ENCODE peak calls at places on chromosomes 2 and 18, in six cellular contexts. C is Panc1; K is CD4-positive, alpha-beta T cell; L is AG04449; H is cardiac muscle cell; M is hepatocyte. E is an unnamed sample.

GRCh38 chr18:9914584-9915290 is 921 bp downstream of the VAPA start:
- DNase-seq in K (peak), H (peak), L (peak), C (no peak), M (peak), E (peak)

GRCh38 chr2:231364961-231365810 is 30.3 kb upstream of the B3GNT7 start:
- DNase-seq in M (peak), H (peak), L (peak), K (no peak), C (peak), E (peak)

GRCh38 chr2:114231921-114232320 is 210.5 kb upstream of the DPP10 start:
- DNase-seq in K (no peak), H (no peak), L (no peak), M (no peak), C (no peak), E (no peak)

GRCh38 chr2:230870544-230871360 is 6.0 kb downstream of the ITM2C start:
- DNase-seq in K (no peak), L (no peak), H (no peak), C (no peak), M (peak), E (no peak)

GRCh38 chr2:192194065-192194865 is 468 bp downstream of the TMEFF2 start:
- DNase-seq in K (no peak), L (no peak), C (no peak), H (peak), M (peak), E (peak)

GRCh38 chr2:174630097-174630496 is 32.5 kb upstream of the WIPF1 start:
- DNase-seq in K (no peak), L (no peak), H (no peak), M (no peak), C (no peak), E (no peak)

GRCh38 chr18:7232218-7232617 is 1.3 kb downstream of the LRRC30 start:
- DNase-seq in K (no peak), H (no peak), L (no peak), C (no peak), M (no peak), E (no peak)

GRCh38 chr2:45897836-45898235 is 246.4 kb downstream of the PRKCE start:
- DNase-seq in H (no peak), C (no peak), K (no peak), L (no peak), M (no peak), E (no peak)

GRCh38 chr2:239693330-239693729 is 292.5 kb upstream of the HDAC4 start:
- DNase-seq in L (no peak), K (no peak), M (no peak), H (no peak), C (no peak), E (no peak)

GRCh38 chr2:112880696-112881095 is 30.3 kb upstream of the IL37 start:
- DNase-seq in H (peak), M (no peak), C (no peak), K (no peak), L (no peak), E (no peak)

GRCh38 chr18:12053312-12053711 is 40.3 kb upstream of the ANKRD62 start:
- DNase-seq in L (no peak), C (no peak), K (no peak), M (no peak), H (no peak), E (no peak)

GRCh38 chr2:191150451-191151314 is at the start of gene STAT4:
- DNase-seq in M (peak), K (peak), C (no peak), H (peak), L (no peak), E (peak)

GRCh38 chr2:29014331-29014730 is 33.2 kb downstream of the TOGARAM2 start:
- DNase-seq in H (no peak), K (no peak), L (no peak), M (no peak), C (no peak), E (no peak)

GRCh38 chr2:73859721-73860586 is 31.2 kb downstream of the STAMBP start:
- DNase-seq in L (peak), K (no peak), C (peak), M (peak), H (peak), E (peak)

GRCh38 chr2:128347701-128348504 is 29.2 kb upstream of the HS6ST1 start:
- DNase-seq in C (no peak), M (peak), L (no peak), H (peak), K (no peak), E (no peak)

GRCh38 chr2:75574106-75574505 is 13.4 kb upstream of the EVA1A start:
- DNase-seq in L (no peak), K (no peak), M (no peak), H (no peak), C (no peak), E (no peak)

GRCh38 chr18:5879479-5879882 is 15.8 kb downstream of the TMEM200C start:
- DNase-seq in K (no peak), H (peak), L (peak), C (no peak), M (peak), E (no peak)

GRCh38 chr2:136057023-136057801 is 60.7 kb downstream of the CXCR4 start:
- DNase-seq in M (no peak), K (no peak), C (no peak), L (no peak), H (no peak), E (no peak)

GRCh38 chr2:30683240-30683956 is 123.8 kb downstream of the CAPN13 start:
- DNase-seq in C (no peak), L (no peak), H (no peak), M (no peak), K (no peak), E (no peak)

GRCh38 chr2:216082805-216083204 is 1.1 kb downstream of the TMEM169 start:
- DNase-seq in L (no peak), H (peak), K (no peak), M (no peak), C (no peak), E (peak)

GRCh38 chr2:169038338-169038757 is 7.2 kb upstream of the ABCB11 start:
- DNase-seq in K (no peak), C (no peak), H (peak), M (no peak), L (no peak), E (peak)

GRCh38 chr2:133241231-133241575 is 327.1 kb downstream of the NCKAP5 start:
- DNase-seq in M (no peak), C (no peak), K (no peak), L (peak), H (no peak), E (no peak)

GRCh38 chr2:230758566-230759480 is 46.2 kb downstream of the CAB39 start:
- DNase-seq in L (peak), K (no peak), H (peak), M (no peak), C (no peak), E (no peak)

GRCh38 chr2:31523871-31524492 is 56.8 kb downstream of the SRD5A2 start:
- DNase-seq in L (no peak), M (peak), K (peak), H (peak), C (peak), E (peak)

GRCh38 chr2:128732976-128733431 is 414.3 kb upstream of the HS6ST1 start:
- DNase-seq in C (no peak), K (no peak), H (peak), M (peak), L (peak), E (no peak)

GRCh38 chr18:58581265-58581664 is 47.6 kb downstream of the ALPK2 start:
- DNase-seq in L (no peak), M (no peak), K (no peak), C (no peak), H (peak), E (no peak)
- TF ChIP-seq CTCF in L (peak), M (no peak), K (no peak), C (no peak), H (peak), E (no peak)

GRCh38 chr18:25915907-25916306 is 174.5 kb downstream of the SS18 start:
- DNase-seq in M (no peak), K (no peak), H (no peak), L (no peak), C (no peak), E (no peak)
- TF ChIP-seq CTCF in M (no peak), K (no peak), H (no peak), L (no peak), C (peak), E (no peak)

DNA sequence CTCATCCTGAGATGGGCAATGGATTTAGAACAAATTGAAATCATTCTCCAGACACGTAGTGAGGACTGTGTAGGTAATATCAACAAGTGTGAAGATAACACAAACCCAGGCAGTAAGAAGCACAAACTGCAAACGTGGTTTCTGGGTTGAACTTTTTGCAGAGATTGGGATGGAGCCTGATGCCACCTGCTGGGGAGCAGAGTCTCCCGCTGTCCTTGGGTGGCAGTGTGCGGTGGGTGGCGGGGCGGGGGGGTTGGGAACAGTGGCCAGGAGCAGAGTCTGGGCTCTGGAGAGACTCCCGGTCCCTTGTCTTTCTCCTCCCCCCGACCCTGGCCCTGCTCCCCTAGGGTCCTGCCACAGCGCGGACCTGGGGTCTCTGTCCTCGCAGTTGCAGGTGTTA is 19.5 kb downstream of the TRAF3IP1 start:
- DNase-seq in M (no peak), L (no peak), C (no peak), H (no peak), K (no peak), E (peak)
- TF ChIP-seq CTCF in M (peak), L (no peak), C (no peak), H (no peak), K (no peak), E (no peak)

GRCh38 chr2:26770986-26771586 is 7.0 kb downstream of the SLC35F6 start:
- DNase-seq in H (peak), M (peak), C (no peak), K (no peak), L (peak), E (peak)
- TF ChIP-seq CTCF in H (peak), M (no peak), C (no peak), K (peak), L (peak), E (peak)

GRCh38 chr18:36546028-36546427 is 248.5 kb downstream of the FHOD3 start:
- DNase-seq in H (no peak), C (no peak), L (no peak), K (no peak), M (no peak), E (no peak)
- TF ChIP-seq CTCF in H (no peak), C (no peak), L (no peak), K (no peak), M (no peak), E (no peak)

DNA sequence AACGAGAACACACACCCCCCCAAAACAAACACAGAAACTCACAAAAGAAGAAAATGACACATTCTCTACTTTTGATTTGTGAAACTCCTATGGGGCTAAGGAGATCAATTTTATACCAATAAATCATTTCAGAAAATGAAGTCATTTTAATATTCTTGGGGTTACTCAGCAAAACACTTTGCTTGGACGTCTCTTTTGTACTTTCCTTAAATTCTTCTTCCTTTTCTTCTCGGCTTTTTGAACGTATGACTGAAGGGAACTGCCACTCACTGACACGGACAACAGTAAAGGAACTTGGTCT is 205.2 kb downstream of the TGIF1 start:
- DNase-seq in K (no peak), M (no peak), H (no peak), L (no peak), C (no peak), E (no peak)
- TF ChIP-seq CTCF in K (no peak), M (no peak), H (no peak), L (no peak), C (no peak), E (no peak)

GRCh38 chr2:235106874-235107639 is 155.2 kb downstream of the SH3BP4 start:
- DNase-seq in C (peak), H (peak), K (no peak), L (no peak), M (peak), E (peak)
- TF ChIP-seq CTCF in C (peak), H (peak), K (no peak), L (peak), M (peak), E (peak)

DNA sequence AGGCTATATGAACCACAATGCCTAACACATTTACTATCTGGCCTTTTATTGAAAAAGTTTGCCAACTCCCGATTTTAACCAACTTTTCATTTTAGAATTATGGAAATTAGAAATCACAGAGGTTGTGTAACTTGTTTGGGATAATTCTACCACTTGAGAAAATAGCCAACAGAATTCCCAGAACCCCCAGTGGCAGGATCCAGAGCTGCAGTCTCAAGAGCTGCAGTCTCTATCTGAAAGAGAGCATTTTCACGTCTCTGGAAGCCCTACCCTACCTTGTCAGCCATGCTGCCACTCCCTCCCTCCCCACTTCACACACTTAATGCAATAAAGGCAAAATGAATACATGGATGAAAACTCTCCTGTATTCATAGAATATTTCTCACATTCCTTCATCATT is 23.4 kb upstream of the TSPYL6 start:
- DNase-seq in L (no peak), M (no peak), C (no peak), K (no peak), H (no peak), E (no peak)
- TF ChIP-seq CTCF in L (no peak), M (no peak), C (peak), K (no peak), H (peak), E (no peak)

E was measured in Calu3.